ENCODE peak calls at places on chromosomes 13 and 19, in seven cellular contexts. I is progenitor cell of endocrine pancreas, K is bronchial epithelial cell, G is cardiac muscle cell, N is thoracic aorta, U is transverse colon, L is astrocyte of the spinal cord. E is an unnamed sample.

GRCh38 chr13:114259374-114259773 is 22.0 kb upstream of the UPF3A start:
- DNase-seq in N (no peak), K (no peak), G (no peak), U (no peak), L (no peak), I (no peak), E (no peak)

GRCh38 chr19:15534957-15535864 is 26.9 kb downstream of the CYP4F22 start:
- DNase-seq in I (no peak), N (no peak), K (peak), U (no peak), L (no peak), G (no peak), E (no peak)

GRCh38 chr19:2168619-2169424 is 5.1 kb downstream of the DOT1L start:
- DNase-seq in N (peak), K (peak), L (peak), I (peak), U (peak), G (peak), E (peak)

GRCh38 chr19:47190167-47190727 is 40.8 kb downstream of the BBC3 start:
- DNase-seq in K (peak), I (no peak), L (peak), N (peak), G (peak), U (peak), E (peak)

GRCh38 chr13:113837554-113838355 is 26.1 kb downstream of the GAS6 start:
- DNase-seq in K (peak), L (peak), U (peak), I (no peak), G (peak), N (peak), E (peak)

GRCh38 chr13:112434937-112435523 is 58.9 kb downstream of the SPACA7 start:
- DNase-seq in U (no peak), N (no peak), I (no peak), K (no peak), L (no peak), G (no peak), E (no peak)

GRCh38 chr13:71922191-71922590 is 55.2 kb upstream of the DACH1 start:
- DNase-seq in K (no peak), U (no peak), G (no peak), L (no peak), N (no peak), I (no peak), E (no peak)

GRCh38 chr13:41995946-41996345 is 35.0 kb upstream of the VWA8 start:
- DNase-seq in G (peak), L (peak), K (peak), I (no peak), N (no peak), U (no peak), E (peak)

GRCh38 chr19:54449701-54450069 is 686 bp downstream of the LENG8 start:
- DNase-seq in G (peak), L (no peak), U (no peak), N (no peak), K (peak), I (no peak), E (no peak)

GRCh38 chr13:106077017-106077416 is 458.4 kb downstream of the EFNB2 start:
- DNase-seq in N (no peak), G (no peak), I (no peak), L (no peak), U (no peak), K (no peak), E (no peak)

GRCh38 chr13:110520431-110521295 is 40.9 kb downstream of the RAB20 start:
- DNase-seq in U (peak), N (peak), L (peak), K (no peak), I (no peak), G (peak), E (peak)

GRCh38 chr19:10503002-10503789 is at the start of gene KEAP1:
- DNase-seq in U (peak), L (peak), I (no peak), N (no peak), G (peak), K (no peak), E (peak)

GRCh38 chr19:12692960-12693359 is 3.5 kb downstream of the FBXW9 start:
- DNase-seq in G (no peak), U (no peak), N (no peak), K (no peak), I (no peak), L (no peak), E (no peak)

GRCh38 chr13:77345150-77345780 is 18.4 kb upstream of the MYCBP2 start:
- DNase-seq in K (peak), U (no peak), L (no peak), N (no peak), I (no peak), G (no peak), E (no peak)

GRCh38 chr13:34542321-34542720 is 399.7 kb upstream of the NBEA start:
- DNase-seq in K (peak), G (no peak), N (no peak), I (no peak), U (no peak), L (no peak), E (no peak)

GRCh38 chr19:1143828-1144399 is 30.2 kb downstream of the SBNO2 start:
- DNase-seq in G (no peak), I (no peak), U (no peak), L (no peak), N (no peak), K (no peak), E (no peak)

GRCh38 chr13:32246468-32246867 is 68.7 kb downstream of the ZAR1L start:
- DNase-seq in L (peak), G (peak), I (peak), K (peak), N (no peak), U (peak), E (peak)

GRCh38 chr13:79593121-79593520 is 112.2 kb downstream of the NDFIP2 start:
- DNase-seq in K (no peak), L (no peak), G (no peak), I (no peak), N (no peak), U (no peak), E (no peak)

GRCh38 chr13:33542309-33543088 is 256.9 kb upstream of the STARD13 start:
- DNase-seq in U (peak), G (peak), I (peak), L (peak), N (peak), K (peak), E (peak)

GRCh38 chr19:571127-571974 is 1.0 kb upstream of the BSG start:
- DNase-seq in U (peak), L (no peak), I (no peak), K (peak), N (no peak), G (peak), E (peak)

GRCh38 chr19:48868196-48868886 is at the start of gene PLEKHA4:
- DNase-seq in K (no peak), N (no peak), G (peak), I (no peak), U (peak), L (peak), E (peak)

GRCh38 chr13:25686831-25687495 is 315.2 kb downstream of the ATP8A2 start:
- DNase-seq in I (no peak), U (no peak), L (no peak), K (no peak), N (no peak), G (no peak), E (no peak)

DNA sequence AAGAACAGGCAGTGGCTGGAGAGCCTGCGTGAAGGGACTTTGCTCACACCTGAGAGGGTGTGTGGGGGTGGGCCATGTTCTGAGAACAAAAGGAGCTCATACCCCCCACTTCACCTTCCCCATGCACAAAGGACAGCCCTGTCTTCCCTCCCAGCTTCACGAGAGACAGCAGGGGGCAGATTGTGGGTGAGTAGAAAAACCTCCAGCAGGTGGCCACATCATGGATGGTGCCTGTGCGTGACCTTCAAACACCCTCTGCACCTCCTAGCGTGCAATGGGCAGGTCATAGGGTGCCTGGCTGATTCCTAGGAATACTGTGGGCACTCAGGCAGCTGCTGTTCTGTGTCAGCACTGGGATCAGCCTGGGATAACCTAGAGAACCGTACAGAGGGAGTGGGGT is 36.3 kb upstream of the PSG9 start:
- DNase-seq in U (no peak), K (no peak), G (no peak), L (no peak), I (no peak), N (no peak), E (peak)
- TF ChIP-seq CTCF in U (peak), K (peak), G (no peak), L (no peak), I (no peak), N (no peak), E (no peak)

DNA sequence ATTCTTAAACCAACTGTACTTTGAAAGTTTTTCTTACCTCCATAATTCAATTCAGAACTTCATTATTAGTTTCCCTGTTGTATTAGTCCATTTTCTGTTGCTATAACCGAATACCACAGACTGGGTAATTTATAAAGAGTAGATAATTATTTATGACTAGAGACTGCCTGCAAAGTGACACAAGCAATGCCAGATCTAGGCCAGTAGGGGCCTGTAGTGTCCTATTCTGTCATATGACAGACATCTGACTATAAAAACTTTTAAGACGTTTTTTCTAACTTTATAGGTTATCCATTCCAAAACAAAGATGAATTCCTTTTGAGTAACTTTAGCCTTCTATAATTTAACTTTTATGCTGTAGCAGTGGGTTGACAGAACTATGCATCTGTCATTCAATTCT is 2783.8 kb downstream of the PCDH9 start:
- DNase-seq in U (no peak), K (no peak), N (no peak), I (no peak), L (no peak), G (no peak), E (peak)
- TF ChIP-seq CTCF in U (no peak), K (peak), N (no peak), I (peak), L (peak), G (peak), E (peak)

GRCh38 chr13:86085890-86086289 is 286.7 kb upstream of the SLITRK6 start:
- DNase-seq in K (peak), L (peak), G (no peak), U (no peak), N (no peak), I (no peak), E (peak)
- TF ChIP-seq CTCF in K (no peak), L (peak), G (no peak), U (no peak), N (no peak), I (no peak), E (peak)

GRCh38 chr19:35509018-35509652 is 4.3 kb downstream of the DMKN start:
- DNase-seq in N (no peak), U (peak), L (no peak), I (peak), K (peak), G (no peak), E (peak)

GRCh38 chr19:35509861-35510625 is 3.4 kb downstream of the DMKN start:
- DNase-seq in K (peak), I (peak), U (peak), G (peak), N (no peak), L (peak), E (peak)

GRCh38 chr19:35511337-35511736 is 2.1 kb downstream of the DMKN start:
- DNase-seq in I (no peak), K (no peak), G (no peak), N (no peak), L (no peak), U (no peak), E (no peak)

GRCh38 chr19:35512831-35513230 is 618 bp downstream of the DMKN start:
- DNase-seq in I (no peak), L (no peak), U (no peak), K (no peak), G (no peak), N (no peak), E (no peak)

GRCh38 chr19:35510626-35510964 is 2.9 kb downstream of the DMKN start:
- DNase-seq in U (no peak), L (no peak), G (no peak), I (no peak), K (no peak), N (no peak), E (no peak)
- TF ChIP-seq CTCF in U (no peak), L (no peak), G (no peak), I (no peak), K (no peak), N (no peak), E (no peak)

GRCh38 chr19:3653865-3654513 is 27.4 kb upstream of the CACTIN start:
- DNase-seq in L (no peak), K (no peak), U (no peak), I (no peak), G (no peak), N (no peak), E (peak)
- TF ChIP-seq CTCF in L (peak), K (peak), U (no peak), I (no peak), G (peak), N (no peak), E (peak)

DNA sequence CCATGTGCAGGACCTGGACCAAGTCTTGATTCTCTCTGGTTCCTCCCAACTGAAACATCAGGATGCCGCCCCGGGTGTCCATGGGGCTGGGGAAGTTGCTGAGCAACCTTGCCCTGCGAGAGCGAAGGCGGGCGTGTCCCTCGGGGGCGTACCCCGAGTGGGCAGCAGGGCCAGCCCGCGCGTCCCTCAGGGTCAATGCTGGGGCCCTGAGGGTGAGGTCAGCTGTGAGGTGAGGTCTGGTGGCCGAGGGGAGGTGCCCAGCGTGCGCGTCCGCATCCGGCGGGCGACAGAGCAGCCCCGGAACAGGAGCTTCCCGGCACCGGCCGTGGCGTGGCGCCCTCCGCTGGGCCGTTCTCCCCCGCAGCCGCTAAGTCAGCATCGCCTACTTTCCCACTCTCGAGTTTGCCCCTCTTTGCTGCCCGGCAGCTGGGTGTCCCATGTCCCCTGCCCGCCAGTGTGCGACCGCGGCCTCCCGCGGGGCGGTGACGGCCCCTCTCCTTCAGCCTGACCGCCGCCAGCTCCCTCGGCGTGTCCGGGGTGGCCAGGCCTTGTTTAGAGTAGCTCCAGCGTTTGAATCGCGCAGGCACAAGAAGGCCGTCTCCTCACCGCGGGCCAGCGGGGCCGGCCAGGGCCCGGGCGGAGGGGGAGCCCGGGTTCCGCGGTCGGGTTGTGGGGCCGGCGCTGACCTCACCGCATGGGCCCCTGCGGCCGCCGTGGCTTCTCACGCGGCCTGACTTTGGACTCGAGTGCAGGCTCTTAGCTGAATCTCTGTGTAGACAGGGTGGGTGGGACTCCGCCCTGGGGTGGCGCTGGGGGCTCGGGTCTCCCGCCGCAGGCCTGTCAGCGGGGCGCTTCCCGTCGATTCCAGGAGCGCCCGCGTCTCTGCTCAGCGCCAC is 33.0 kb downstream of the GJA3 start:
- DNase-seq in K (no peak), I (peak), N (no peak), U (peak), L (peak), G (peak), E (peak)
- TF ChIP-seq CTCF in K (peak), I (peak), N (peak), U (peak), L (peak), G (peak), E (no peak)

GRCh38 chr13:20397896-20398295 is 127.8 kb downstream of the CRYL1 start:
- DNase-seq in K (no peak), I (no peak), U (no peak), L (no peak), N (no peak), G (no peak), E (no peak)

GRCh38 chr13:20399515-20399914 is 126.1 kb downstream of the CRYL1 start:
- DNase-seq in G (no peak), L (no peak), U (no peak), I (no peak), K (no peak), N (no peak), E (no peak)

GRCh38 chr13:20399961-20400360 is 125.7 kb downstream of the CRYL1 start:
- DNase-seq in L (no peak), K (no peak), G (no peak), U (no peak), I (no peak), N (no peak), E (no peak)

GRCh38 chr13:20400774-20401173 is 124.9 kb downstream of the CRYL1 start:
- DNase-seq in L (peak), U (no peak), G (peak), N (no peak), I (no peak), K (peak), E (no peak)

GRCh38 chr13:20398459-20398858 is 127.2 kb downstream of the CRYL1 start:
- DNase-seq in K (no peak), I (no peak), G (no peak), N (no peak), U (peak), L (no peak), E (no peak)
- TF ChIP-seq CTCF in K (no peak), I (no peak), G (no peak), N (no peak), U (no peak), L (no peak), E (no peak)

DNA sequence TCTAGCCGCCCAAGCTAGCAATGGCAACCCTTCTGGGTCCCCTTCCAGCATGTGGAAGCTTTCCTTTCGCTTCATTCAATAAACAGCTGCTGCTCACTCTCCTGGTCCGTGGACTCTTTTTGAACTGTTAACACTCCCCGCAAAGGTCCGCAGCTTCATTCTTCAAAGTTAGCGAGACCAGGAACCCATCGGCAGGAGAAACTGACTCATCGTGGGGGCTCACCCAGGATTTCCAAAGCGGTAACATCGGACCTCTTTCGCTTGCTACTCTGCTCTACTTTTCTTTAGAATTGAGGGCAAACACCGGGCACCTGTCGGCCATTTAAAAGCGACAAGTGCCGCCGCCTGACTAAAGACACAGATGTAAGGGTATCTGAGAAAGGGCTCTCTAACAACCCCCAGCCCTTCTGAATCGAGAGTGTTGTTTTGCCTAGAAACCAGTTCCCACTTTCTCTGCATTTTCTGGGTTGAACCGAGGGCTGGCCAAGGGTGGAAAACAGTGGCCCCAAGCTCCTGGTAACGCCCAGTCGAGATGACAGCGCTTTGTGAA is 5.8 kb downstream of the UBA52 start:
- DNase-seq in N (no peak), G (no peak), U (no peak), L (no peak), I (no peak), K (no peak), E (no peak)
- TF ChIP-seq CTCF in N (no peak), G (no peak), U (no peak), L (no peak), I (no peak), K (no peak), E (no peak)

GRCh38 chr13:69324109-69324886 is 783.3 kb upstream of the ATXN8OS start:
- DNase-seq in G (no peak), K (peak), N (no peak), I (no peak), L (peak), U (no peak), E (peak)
- TF ChIP-seq CTCF in G (no peak), K (no peak), N (no peak), I (peak), L (no peak), U (no peak), E (peak)

GRCh38 chr19:50205681-50206138 is 2.3 kb downstream of the MYH14 start:
- DNase-seq in I (peak), U (peak), L (no peak), G (no peak), N (no peak), K (no peak), E (no peak)
- TF ChIP-seq CTCF in I (peak), U (peak), L (no peak), G (no peak), N (no peak), K (no peak), E (no peak)

E was measured in MCF 10A.